ENCODE peak calls at places on chromosomes 16 and 17, in four cellular contexts. One of them, this sample, is unnamed.

GRCh38 chr16:11494433-11494832 is 92.3 kb downstream of the LITAF start:
- DNase-seq in fibroblast of gingiva: no peak
- DNase-seq in AG04450: no peak
- DNase-seq in endothelial cell: no peak
- DNase-seq in this sample: no peak

GRCh38 chr17:81923302-81924260 is 4.0 kb downstream of the MAFG start:
- DNase-seq in endothelial cell: peak
- DNase-seq in AG04450: peak
- DNase-seq in fibroblast of gingiva: peak
- DNase-seq in this sample: peak

GRCh38 chr17:73705594-73705993 is 61.3 kb upstream of the SDK2 start:
- DNase-seq in endothelial cell: no peak
- DNase-seq in AG04450: no peak
- DNase-seq in fibroblast of gingiva: no peak
- DNase-seq in this sample: peak

GRCh38 chr16:28304214-28304613 is 11.9 kb downstream of the SBK1 start:
- DNase-seq in AG04450: no peak
- DNase-seq in endothelial cell: peak
- DNase-seq in fibroblast of gingiva: no peak
- DNase-seq in this sample: peak

GRCh38 chr17:79082311-79083190 is 7.9 kb downstream of the ENGASE start:
- DNase-seq in endothelial cell: peak
- DNase-seq in fibroblast of gingiva: no peak
- DNase-seq in AG04450: no peak
- DNase-seq in this sample: peak

GRCh38 chr17:31535581-31535981 is 144.1 kb downstream of the RAB11FIP4 start:
- DNase-seq in fibroblast of gingiva: no peak
- DNase-seq in AG04450: no peak
- DNase-seq in endothelial cell: no peak
- DNase-seq in this sample: peak

GRCh38 chr16:58515871-58516767 is 802 bp downstream of the SETD6 start:
- DNase-seq in endothelial cell: no peak
- DNase-seq in fibroblast of gingiva: no peak
- DNase-seq in AG04450: no peak
- DNase-seq in this sample: peak

GRCh38 chr17:36849871-36850348 is 87.4 kb upstream of the LHX1 start:
- DNase-seq in fibroblast of gingiva: peak
- DNase-seq in AG04450: no peak
- DNase-seq in endothelial cell: peak
- DNase-seq in this sample: peak

GRCh38 chr16:84656557-84657130 is 8.3 kb downstream of the KLHL36 start:
- DNase-seq in AG04450: no peak
- DNase-seq in fibroblast of gingiva: no peak
- DNase-seq in endothelial cell: no peak
- DNase-seq in this sample: no peak

GRCh38 chr17:17147821-17148220 is 58.3 kb downstream of the PLD6 start:
- DNase-seq in endothelial cell: no peak
- DNase-seq in AG04450: no peak
- DNase-seq in fibroblast of gingiva: peak
- DNase-seq in this sample: no peak

GRCh38 chr17:7587420-7587786 is 2.5 kb downstream of the SOX15 start:
- DNase-seq in endothelial cell: no peak
- DNase-seq in AG04450: peak
- DNase-seq in fibroblast of gingiva: peak
- DNase-seq in this sample: peak

GRCh38 chr16:4315185-4316102 is at the start of gene GLIS2:
- DNase-seq in AG04450: no peak
- DNase-seq in endothelial cell: peak
- DNase-seq in fibroblast of gingiva: peak
- DNase-seq in this sample: peak

GRCh38 chr16:76518791-76519190 is 241.6 kb downstream of the CNTNAP4 start:
- DNase-seq in AG04450: no peak
- DNase-seq in endothelial cell: no peak
- DNase-seq in fibroblast of gingiva: no peak
- DNase-seq in this sample: no peak

GRCh38 chr17:66331038-66331816 is 28.8 kb downstream of the PRKCA start:
- DNase-seq in fibroblast of gingiva: no peak
- DNase-seq in endothelial cell: no peak
- DNase-seq in AG04450: no peak
- DNase-seq in this sample: no peak

GRCh38 chr16:67197704-67198103 is 1.2 kb upstream of the ELMO3 start:
- DNase-seq in fibroblast of gingiva: no peak
- DNase-seq in endothelial cell: no peak
- DNase-seq in AG04450: no peak
- DNase-seq in this sample: no peak

GRCh38 chr17:63930951-63931575 is 1.1 kb downstream of the CD79B start:
- DNase-seq in endothelial cell: peak
- DNase-seq in fibroblast of gingiva: no peak
- DNase-seq in AG04450: no peak
- DNase-seq in this sample: no peak

GRCh38 chr16:69861276-69862030 is 89.7 kb upstream of the CLEC18A start:
- DNase-seq in AG04450: peak
- DNase-seq in endothelial cell: no peak
- DNase-seq in fibroblast of gingiva: peak
- DNase-seq in this sample: no peak

GRCh38 chr16:3608069-3608468 is 3.3 kb downstream of the SLX4 start:
- DNase-seq in fibroblast of gingiva: no peak
- DNase-seq in endothelial cell: no peak
- DNase-seq in AG04450: no peak
- DNase-seq in this sample: no peak

GRCh38 chr17:64277831-64278562 is 14.9 kb upstream of the TEX2 start:
- DNase-seq in AG04450: no peak
- DNase-seq in endothelial cell: no peak
- DNase-seq in fibroblast of gingiva: peak
- DNase-seq in this sample: no peak

GRCh38 chr17:3773511-3773910 is 27.5 kb downstream of the ITGAE start:
- DNase-seq in fibroblast of gingiva: no peak
- DNase-seq in endothelial cell: no peak
- DNase-seq in AG04450: peak
- DNase-seq in this sample: peak

GRCh38 chr17:75345514-75346167 is 56.4 kb upstream of the SLC25A19 start:
- DNase-seq in AG04450: no peak
- DNase-seq in endothelial cell: no peak
- DNase-seq in fibroblast of gingiva: no peak
- DNase-seq in this sample: no peak

GRCh38 chr17:69326302-69327059 is 452 bp downstream of the ABCA5 start:
- DNase-seq in AG04450: no peak
- DNase-seq in endothelial cell: no peak
- DNase-seq in fibroblast of gingiva: peak
- DNase-seq in this sample: peak

GRCh38 chr16:63735456-63735855 is 1386.4 kb downstream of the CDH11 start:
- DNase-seq in AG04450: no peak
- DNase-seq in endothelial cell: no peak
- DNase-seq in fibroblast of gingiva: no peak
- DNase-seq in this sample: no peak

GRCh38 chr17:16954541-16954940 is 17.4 kb downstream of the TNFRSF13B start:
- DNase-seq in fibroblast of gingiva: no peak
- DNase-seq in endothelial cell: no peak
- DNase-seq in AG04450: no peak
- DNase-seq in this sample: no peak

GRCh38 chr16:70725024-70725911 is 39.4 kb upstream of the MTSS2 start:
- DNase-seq in fibroblast of gingiva: no peak
- DNase-seq in AG04450: no peak
- DNase-seq in endothelial cell: no peak
- DNase-seq in this sample: no peak

GRCh38 chr17:33968350-33969044 is 286.6 kb upstream of the CCL2 start:
- DNase-seq in AG04450: no peak
- DNase-seq in fibroblast of gingiva: no peak
- DNase-seq in endothelial cell: peak
- DNase-seq in this sample: no peak

GRCh38 chr16:85578599-85578948 is 34.5 kb upstream of the GSE1 start:
- DNase-seq in fibroblast of gingiva: no peak
- DNase-seq in AG04450: no peak
- DNase-seq in endothelial cell: no peak
- DNase-seq in this sample: no peak

This sample was measured in MG63.